ENCODE peak calls at places on chromosome 10, in eight cellular contexts. K, M, P, N, H, V, D and U are unnamed samples.

GRCh38 chr10:32197423-32197822 is 141.2 kb upstream of the KIF5B start:
- DNase-seq in P (no peak), V (no peak), H (no peak), M (no peak), N (no peak), D (no peak), K (no peak), U (no peak)

GRCh38 chr10:53619678-53620077 is 847.1 kb upstream of the MBL2 start:
- DNase-seq in K (no peak), N (no peak), D (no peak), P (no peak), V (no peak), H (no peak), M (no peak), U (no peak)

GRCh38 chr10:21158301-21158700 is 261.2 kb upstream of the NEBL start:
- DNase-seq in V (no peak), K (no peak), D (no peak), H (no peak), P (no peak), N (no peak), M (no peak), U (no peak)

GRCh38 chr10:84118395-84119006 is 20.8 kb upstream of the GHITM start:
- DNase-seq in P (no peak), D (no peak), K (no peak), M (no peak), V (no peak), H (no peak), N (no peak), U (no peak)

GRCh38 chr10:106424076-106424475 is 740.4 kb downstream of the SORCS1 start:
- DNase-seq in M (no peak), P (no peak), N (no peak), H (peak; percentile 90), V (peak; percentile 41), D (no peak), K (no peak), U (peak; percentile 96)

GRCh38 chr10:15188629-15189028 is 20.1 kb upstream of the NMT2 start:
- DNase-seq in M (no peak), H (no peak), V (no peak), P (no peak), D (no peak), N (no peak), K (no peak), U (no peak)

GRCh38 chr10:129971381-129972144 is 7.5 kb upstream of the EBF3 start:
- DNase-seq in D (peak; percentile 60), K (peak; percentile 96), N (peak; percentile 48), M (peak; percentile 58), H (peak; percentile 59), V (no peak), P (no peak), U (peak; percentile 56)

GRCh38 chr10:12364559-12364958 is 15.2 kb downstream of the CAMK1D start:
- DNase-seq in K (no peak), P (no peak), M (no peak), V (no peak), H (no peak), D (no peak), N (no peak), U (no peak)

GRCh38 chr10:17025444-17026295 is 103.9 kb downstream of the CUBN start:
- DNase-seq in M (no peak), H (peak; percentile 99), P (peak; percentile 36), K (peak; percentile 19), V (peak; percentile 86), D (no peak), N (no peak), U (peak; percentile 96)

GRCh38 chr10:17029581-17030271 is 99.9 kb downstream of the CUBN start:
- DNase-seq in N (no peak), K (peak; percentile 44), D (peak; percentile 73), P (peak; percentile 65), M (no peak), H (peak; percentile 89), V (peak; percentile 67), U (peak; percentile 85)

GRCh38 chr10:100186253-100186780 is 488 bp upstream of the ERLIN1 start:
- DNase-seq in N (peak; percentile 24), H (peak; percentile 30), V (peak; percentile 19), K (peak; percentile 38), D (no peak), P (peak; percentile 65), M (peak; percentile 29), U (peak; percentile 65)

GRCh38 chr10:15824498-15824897 is 35.8 kb downstream of the MINDY3 start:
- DNase-seq in D (no peak), N (no peak), K (peak; percentile 2), P (no peak), V (peak; percentile 9), H (no peak), M (no peak), U (peak; percentile 53)

GRCh38 chr10:15738237-15738928 is 18.7 kb upstream of the ITGA8 start:
- DNase-seq in D (peak; percentile 41), P (peak; percentile 26), V (peak; percentile 53), K (no peak), M (no peak), H (no peak), N (no peak), U (peak; percentile 58)

GRCh38 chr10:22427890-22428571 is 82.7 kb downstream of the SPAG6 start:
- DNase-seq in K (peak; percentile 72), H (peak; percentile 93), P (no peak), N (no peak), M (no peak), V (peak; percentile 83), D (no peak), U (peak; percentile 72)

GRCh38 chr10:28796606-28797512 is 119.5 kb downstream of the BAMBI start:
- DNase-seq in K (no peak), P (peak; percentile 60), V (peak; percentile 29), N (no peak), M (peak; percentile 23), H (no peak), D (peak; percentile 88), U (peak; percentile 88)

GRCh38 chr10:8731415-8732110 is 677.1 kb downstream of the GATA3 start:
- DNase-seq in P (no peak), M (no peak), K (no peak), D (no peak), V (no peak), N (no peak), H (no peak), U (no peak)

GRCh38 chr10:117860823-117861222 is 185.9 kb downstream of the RAB11FIP2 start:
- DNase-seq in V (no peak), K (peak; percentile 34), D (no peak), P (no peak), M (no peak), N (no peak), H (peak; percentile 3), U (peak; percentile 62)

GRCh38 chr10:125154529-125154928 is 5.8 kb downstream of the CTBP2 start:
- DNase-seq in D (no peak), H (no peak), P (no peak), V (no peak), K (no peak), M (no peak), N (no peak), U (no peak)
- H3K4me3 ChIP-seq in D (peak overlapping the region; percentile 5), H (peak overlapping the region; percentile 20), P (peak overlapping the region; percentile 1), V (no peak overlapping the region), K (no peak overlapping the region), M (no peak overlapping the region), N (no peak overlapping the region), U (peak overlapping the region; percentile 8)

DNA sequence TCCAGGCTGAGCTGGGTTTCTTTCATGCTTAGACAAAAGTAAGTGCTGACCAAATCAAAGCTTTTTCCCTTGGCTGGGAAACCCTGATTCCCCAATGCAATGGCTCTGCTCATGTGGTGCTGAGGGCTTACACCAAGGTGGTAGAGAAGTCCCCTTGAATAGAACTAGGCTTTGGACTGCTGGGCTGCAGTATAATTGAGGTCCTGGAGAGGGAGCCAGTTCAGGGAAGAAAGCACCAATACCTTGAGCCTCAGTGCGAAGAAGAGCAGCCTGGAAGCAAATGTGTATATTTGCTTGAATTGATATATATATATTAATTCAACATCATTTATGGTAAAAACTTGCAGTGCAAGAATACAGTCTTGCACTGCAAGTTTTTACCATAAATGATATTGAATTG is 391.1 kb downstream of the RPS24 start:
- DNase-seq in D (no peak), N (no peak), V (no peak), M (no peak), P (no peak), H (no peak), K (no peak), U (peak; percentile 47)
- TF ChIP-seq CTCF in D (no peak), N (no peak), V (peak; percentile 28), M (no peak), P (no peak), H (no peak), K (peak; percentile 22), U (peak; percentile 64)

DNA sequence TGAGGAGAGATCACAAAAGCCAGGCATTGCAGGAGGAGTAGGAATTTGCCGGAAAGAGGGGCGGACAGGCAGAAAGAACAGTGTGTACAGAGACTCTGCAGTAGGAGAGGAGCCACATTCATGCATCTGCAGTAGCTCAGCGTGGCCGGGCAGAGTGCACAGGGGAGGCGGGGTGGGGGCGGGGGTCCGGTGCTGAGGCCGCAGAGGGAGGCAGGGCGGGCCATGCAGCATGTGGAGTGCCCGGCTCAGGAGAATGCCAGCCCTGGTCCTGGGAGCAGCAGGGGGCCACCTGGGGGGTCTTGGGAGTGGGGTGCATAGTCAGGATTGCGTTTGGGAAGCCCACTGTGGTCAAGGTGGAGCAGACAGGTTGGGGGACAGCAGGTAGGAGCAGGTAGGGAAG is 136.5 kb downstream of the C10orf105 start:
- DNase-seq in D (no peak), V (no peak), M (no peak), H (no peak), N (no peak), K (no peak), P (no peak), U (no peak)
- H3K4me3 ChIP-seq in D (no peak overlapping the region), V (no peak overlapping the region), M (no peak overlapping the region), H (no peak overlapping the region), N (no peak overlapping the region), K (no peak overlapping the region), P (no peak overlapping the region), U (no peak overlapping the region)

GRCh38 chr10:88113232-88113631 is 249.8 kb downstream of the PTEN start:
- DNase-seq in N (no peak), H (no peak), V (no peak), P (no peak), D (no peak), M (no peak), K (no peak), U (peak; percentile 37)

GRCh38 chr10:88115968-88116367 is 252.5 kb downstream of the PTEN start:
- DNase-seq in N (no peak), K (no peak), M (no peak), V (no peak), D (no peak), P (no peak), H (peak; percentile 54), U (no peak)

GRCh38 chr10:88113657-88114272 is 250.3 kb downstream of the PTEN start:
- DNase-seq in M (no peak), N (no peak), K (no peak), V (no peak), P (no peak), D (no peak), H (no peak), U (no peak)

GRCh38 chr10:88115406-88115805 is 252.0 kb downstream of the PTEN start:
- DNase-seq in D (no peak), M (no peak), H (no peak), N (no peak), K (no peak), P (no peak), V (no peak), U (no peak)

DNA sequence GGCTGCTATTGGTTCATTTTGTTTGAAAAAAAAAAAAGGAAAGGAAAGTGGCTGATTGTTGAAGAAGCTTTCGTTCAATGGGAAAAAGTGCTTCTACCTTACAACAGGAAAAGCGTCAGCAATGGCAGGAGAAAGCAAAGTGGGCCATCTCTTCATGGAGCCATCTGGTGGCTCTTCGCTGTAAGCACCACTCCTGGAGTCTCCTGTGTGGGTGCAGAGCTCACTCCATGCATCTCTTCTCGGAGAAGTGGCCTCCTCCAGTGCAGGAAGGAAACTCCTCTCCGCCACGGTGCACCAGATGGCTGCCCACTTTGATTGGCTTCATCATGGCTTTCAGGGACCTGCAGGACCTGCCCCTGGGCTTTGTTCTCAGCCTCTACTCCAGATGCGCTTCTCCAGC is 250.9 kb downstream of the PTEN start:
- DNase-seq in N (no peak), M (peak; percentile 69), K (peak; percentile 36), D (peak; percentile 19), V (no peak), H (no peak), P (peak; percentile 55), U (peak; percentile 69)
- TF ChIP-seq CTCF in N (peak; percentile 24), M (peak; percentile 78), K (peak; percentile 50), D (peak; percentile 8), V (peak; percentile 54), H (peak; percentile 29), P (peak; percentile 27), U (peak; percentile 77)